ENCODE peak calls at places on chromosome 16, in eight cellular contexts. S is dorsolateral prefrontal cortex, P is colonic mucosa, M is LNCaP clone FGC, O is tibial artery, F is fibroblast of pulmonary artery, B is fibroblast of the aortic adventitia, T is ascending aorta. A is an unnamed sample.

GRCh38 chr16:55437627-55438026 is 41.4 kb upstream of the MMP2 start:
- DNase-seq in S (no peak), M (no peak), O (no peak), F (peak), T (no peak), P (no peak), B (peak), A (no peak)

GRCh38 chr16:54627616-54628015 is 303.0 kb upstream of the IRX5 start:
- DNase-seq in O (no peak), T (no peak), F (peak), S (no peak), B (peak), P (no peak), M (no peak), A (no peak)

GRCh38 chr16:66970775-66971725 is 10.0 kb downstream of the CES3 start:
- DNase-seq in M (no peak), P (no peak), T (no peak), O (no peak), S (no peak), B (peak), F (peak), A (no peak)

GRCh38 chr16:1972490-1972877 is 631 bp downstream of the TBL3 start:
- DNase-seq in S (no peak), T (no peak), M (no peak), B (no peak), P (no peak), O (no peak), F (no peak), A (no peak)

GRCh38 chr16:73037331-73037745 is 10.6 kb downstream of the ZFHX3 start:
- DNase-seq in F (no peak), T (no peak), S (no peak), P (no peak), M (no peak), B (no peak), O (peak), A (no peak)

GRCh38 chr16:54772400-54772799 is 158.3 kb upstream of the IRX5 start:
- DNase-seq in O (no peak), P (no peak), F (no peak), T (no peak), S (no peak), M (no peak), B (no peak), A (no peak)

GRCh38 chr16:50408001-50408400 is 39.2 kb upstream of the BRD7 start:
- DNase-seq in T (no peak), B (no peak), M (no peak), S (no peak), F (no peak), O (no peak), P (no peak), A (no peak)

GRCh38 chr16:30761427-30761927 is 385 bp downstream of the CFAP119 start:
- DNase-seq in S (no peak), O (no peak), M (no peak), T (no peak), P (peak), F (no peak), B (no peak), A (no peak)

GRCh38 chr16:70556063-70556462 is 32.4 kb downstream of the SF3B3 start:
- DNase-seq in O (no peak), P (no peak), M (no peak), F (no peak), S (no peak), B (no peak), T (no peak), A (no peak)

GRCh38 chr16:23979426-23979825 is 143.6 kb downstream of the PRKCB start:
- DNase-seq in B (no peak), T (no peak), M (no peak), S (peak), P (no peak), F (no peak), O (no peak), A (no peak)

GRCh38 chr16:21083729-21084268 is 66.8 kb downstream of the DNAH3 start:
- DNase-seq in T (peak), O (peak), M (no peak), F (peak), P (peak), S (no peak), B (peak), A (no peak)

GRCh38 chr16:68771922-68772681 is 35.0 kb downstream of the CDH1 start:
- DNase-seq in P (no peak), M (no peak), F (no peak), O (no peak), S (no peak), B (no peak), T (no peak), A (no peak)

GRCh38 chr16:79334127-79334526 is 266.4 kb downstream of the MAF start:
- DNase-seq in O (no peak), S (no peak), P (no peak), M (no peak), T (no peak), B (no peak), F (no peak), A (no peak)

GRCh38 chr16:77993586-77993985 is 28.8 kb upstream of the CLEC3A start:
- DNase-seq in O (no peak), T (no peak), M (no peak), S (no peak), F (no peak), B (peak), P (peak), A (no peak)

GRCh38 chr16:11989238-11990160 is 13.0 kb downstream of the SNX29 start:
- DNase-seq in B (no peak), F (no peak), P (no peak), O (no peak), S (peak), T (no peak), M (no peak), A (no peak)

GRCh38 chr16:28497861-28498599 is 3.6 kb downstream of the APOBR start:
- DNase-seq in S (no peak), P (no peak), T (no peak), O (no peak), M (no peak), F (no peak), B (no peak), A (no peak)

GRCh38 chr16:66894948-66895696 is 14.8 kb downstream of the PDP2 start:
- DNase-seq in S (peak), M (no peak), T (peak), P (peak), O (peak), B (peak), F (peak), A (no peak)

GRCh38 chr16:83785455-83785854 is 22.3 kb upstream of the HSBP1 start:
- DNase-seq in P (no peak), M (no peak), T (no peak), B (no peak), O (no peak), S (no peak), F (no peak), A (no peak)

GRCh38 chr16:70644763-70645597 is 1.4 kb upstream of the IL34 start:
- DNase-seq in F (no peak), M (no peak), T (no peak), O (no peak), B (no peak), P (no peak), S (no peak), A (no peak)

GRCh38 chr16:66248096-66248495 is 118.4 kb upstream of the CDH5 start:
- DNase-seq in O (peak), M (no peak), S (peak), F (peak), P (peak), B (peak), T (no peak), A (no peak)

GRCh38 chr16:3651461-3652372 is 2.8 kb upstream of the DNASE1 start:
- DNase-seq in P (no peak), O (peak), B (no peak), T (peak), F (no peak), M (no peak), S (peak), A (no peak)

GRCh38 chr16:15037003-15037402 is 18.9 kb downstream of the NTAN1 start:
- DNase-seq in P (no peak), M (peak), B (no peak), S (no peak), F (no peak), T (no peak), O (no peak), A (no peak)

GRCh38 chr16:50814043-50814442 is 72.2 kb downstream of the CYLD start:
- DNase-seq in T (no peak), P (no peak), S (no peak), O (no peak), M (no peak), B (no peak), F (no peak), A (no peak)

GRCh38 chr16:4091638-4092037 is 24.6 kb downstream of the ADCY9 start:
- DNase-seq in F (no peak), S (no peak), P (no peak), O (no peak), B (no peak), M (no peak), T (no peak), A (no peak)

GRCh38 chr16:67150058-67150832 is 553 bp downstream of the B3GNT9 start:
- DNase-seq in O (peak), B (peak), M (no peak), P (peak), T (no peak), S (no peak), F (peak), A (no peak)

GRCh38 chr16:64121473-64121872 is 1000.4 kb downstream of the CDH11 start:
- DNase-seq in M (no peak), P (no peak), B (no peak), T (no peak), F (no peak), O (no peak), S (no peak), A (peak)

GRCh38 chr16:2487903-2488531 is 13.1 kb downstream of the TBC1D24 start:
- DNase-seq in S (no peak), O (no peak), T (no peak), M (no peak), P (no peak), F (no peak), B (no peak), A (no peak)

GRCh38 chr16:68257251-68257905 is 6.9 kb upstream of the SLC7A6 start:
- DNase-seq in O (no peak), F (no peak), M (no peak), B (no peak), S (peak), P (peak), T (no peak), A (no peak)

GRCh38 chr16:66619534-66620418 is 15.3 kb downstream of the CMTM3 start:
- DNase-seq in F (peak), M (no peak), B (peak), T (no peak), O (no peak), P (no peak), S (no peak), A (no peak)

GRCh38 chr16:67277999-67278772 is 1.1 kb upstream of the PLEKHG4 start:
- DNase-seq in T (peak), M (no peak), S (no peak), P (peak), O (peak), B (peak), F (peak), A (peak)

GRCh38 chr16:65667013-65667578 is 545.2 kb upstream of the CDH11 start:
- DNase-seq in T (no peak), M (no peak), P (no peak), B (peak), O (no peak), F (peak), S (no peak), A (peak)

GRCh38 chr16:79601978-79602609 is 1.6 kb upstream of the MAF start:
- DNase-seq in M (peak), T (peak), P (peak), B (peak), S (peak), F (peak), O (peak), A (no peak)

GRCh38 chr16:1979271-1980025 is 1.8 kb downstream of the NOXO1 start:
- DNase-seq in S (no peak), O (no peak), M (no peak), F (no peak), B (no peak), T (no peak), P (peak), A (no peak)

GRCh38 chr16:23699100-23699499 is 13.9 kb downstream of the ERN2 start:
- DNase-seq in S (no peak), M (no peak), T (no peak), O (no peak), B (no peak), F (no peak), P (peak), A (no peak)

GRCh38 chr16:55512941-55513340 is 4.1 kb downstream of the LPCAT2 start:
- DNase-seq in P (no peak), B (no peak), F (no peak), O (no peak), M (no peak), T (no peak), S (no peak), A (no peak)

GRCh38 chr16:68993885-68994284 is 111.6 kb upstream of the HAS3 start:
- DNase-seq in M (no peak), O (no peak), T (no peak), P (no peak), S (no peak), F (peak), B (peak), A (peak)

DNA sequence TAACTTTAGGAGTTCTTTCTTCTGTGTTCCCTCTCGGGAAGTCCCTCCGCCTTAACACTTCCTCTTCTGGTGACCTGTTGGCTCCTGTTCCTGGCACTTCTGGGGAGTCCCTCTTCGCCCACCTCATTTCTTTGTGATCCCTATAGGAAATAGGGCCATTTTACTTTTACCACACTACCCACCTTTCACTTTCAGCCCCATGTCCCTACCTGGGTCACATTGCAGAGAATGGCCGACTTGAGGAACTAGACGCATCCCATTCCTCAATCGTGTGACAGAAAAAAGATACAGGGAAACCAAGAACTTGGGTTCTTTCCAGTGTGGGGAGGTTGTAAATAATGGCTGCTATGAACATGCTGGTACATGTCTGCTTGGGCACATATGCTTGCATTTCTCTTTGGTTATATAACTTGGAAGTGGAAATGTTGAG is 6.6 kb downstream of the IL21R start:
- DNase-seq in F (no peak), M (no peak), S (no peak), O (no peak), B (no peak), T (no peak), P (no peak), A (no peak)
- H3K4me3 ChIP-seq in F (no peak), M (no peak), S (no peak), O (no peak), B (no peak), T (no peak), P (no peak), A (no peak)

GRCh38 chr16:13839577-13839976 is 80.4 kb upstream of the ERCC4 start:
- DNase-seq in P (no peak), T (no peak), O (no peak), F (no peak), M (no peak), B (no peak), S (no peak), A (no peak)
- TF ChIP-seq CTCF in P (no peak), T (no peak), O (no peak), F (no peak), M (no peak), B (no peak), S (no peak), A (no peak)

GRCh38 chr16:48607056-48607825 is 2.7 kb downstream of the N4BP1 start:
- DNase-seq in S (no peak), F (peak), B (peak), P (peak), O (no peak), M (peak), T (no peak), A (peak)
- H3K4me3 ChIP-seq in S (peak), F (peak), B (peak), P (no peak), O (no peak), M (peak), T (peak), A (no peak)

DNA sequence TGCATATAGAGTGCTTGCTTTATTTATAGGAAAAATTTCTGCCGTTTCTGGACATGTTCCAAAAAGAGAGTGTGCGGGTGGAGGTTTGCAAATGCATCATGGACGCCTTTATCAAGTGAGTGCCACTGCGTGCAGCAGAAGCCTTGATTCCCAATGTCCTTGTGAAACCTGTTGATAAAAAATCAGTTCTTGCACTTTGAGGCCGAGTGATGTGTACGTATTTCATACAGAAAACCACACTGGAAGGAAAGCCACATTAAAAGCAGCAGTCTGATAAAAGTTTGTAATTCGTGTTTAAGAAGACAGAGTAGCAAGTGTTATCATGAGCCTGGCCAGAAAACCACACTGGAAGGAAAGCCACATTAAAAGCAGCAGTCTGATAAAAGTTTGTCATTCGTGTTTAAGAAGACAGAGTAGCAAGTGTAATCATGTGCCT is 78.0 kb downstream of the KNOP1 start:
- DNase-seq in O (no peak), P (no peak), S (no peak), T (no peak), F (no peak), B (no peak), M (no peak), A (no peak)
- TF ChIP-seq CTCF in O (no peak), P (no peak), S (no peak), T (no peak), F (no peak), B (no peak), M (no peak), A (no peak)

GRCh38 chr16:89112377-89113151 is 18.9 kb downstream of the ACSF3 start:
- DNase-seq in S (peak), T (no peak), F (no peak), P (no peak), O (no peak), M (no peak), B (no peak), A (no peak)

GRCh38 chr16:89115216-89115949 is 21.7 kb downstream of the ACSF3 start:
- DNase-seq in M (no peak), O (peak), B (no peak), S (peak), F (peak), P (peak), T (peak), A (no peak)

GRCh38 chr16:89113661-89114060 is 20.0 kb downstream of the ACSF3 start:
- DNase-seq in T (no peak), B (no peak), F (no peak), P (no peak), O (no peak), M (no peak), S (peak), A (no peak)

GRCh38 chr16:89113152-89113547 is 19.5 kb downstream of the ACSF3 start:
- DNase-seq in S (peak), P (no peak), M (no peak), F (no peak), B (no peak), T (no peak), O (no peak), A (no peak)

GRCh38 chr16:89114159-89114981 is 20.7 kb downstream of the ACSF3 start:
- DNase-seq in F (peak), O (no peak), P (no peak), S (peak), B (no peak), M (no peak), T (no peak), A (no peak)
- H3K4me3 ChIP-seq in F (no peak), O (no peak), P (no peak), S (no peak), B (no peak), M (no peak), T (no peak), A (no peak)

DNA sequence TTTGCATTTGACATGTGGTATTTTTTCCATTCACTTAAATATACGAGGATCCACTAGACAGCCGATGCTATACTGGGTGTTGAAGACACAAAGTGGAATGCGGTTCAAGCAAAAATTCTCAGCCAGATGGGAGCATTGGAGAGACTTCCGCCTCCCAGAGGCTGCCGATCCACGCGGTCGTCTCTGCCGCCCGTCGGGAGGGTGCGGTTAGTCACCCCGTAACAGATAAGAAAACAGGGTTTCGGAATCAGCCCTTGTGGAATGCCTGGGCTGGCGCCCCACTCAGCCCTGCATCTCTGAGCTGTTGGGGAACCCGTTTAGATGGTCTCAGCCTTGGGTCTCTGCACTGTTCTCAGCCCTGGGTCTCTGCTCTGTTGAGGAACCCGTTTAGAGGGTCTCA is 7.3 kb downstream of the GSE1 start:
- DNase-seq in T (no peak), M (no peak), S (no peak), B (no peak), O (no peak), F (no peak), P (no peak), A (no peak)
- TF ChIP-seq CTCF in T (no peak), M (no peak), S (no peak), B (no peak), O (no peak), F (no peak), P (no peak), A (no peak)

DNA sequence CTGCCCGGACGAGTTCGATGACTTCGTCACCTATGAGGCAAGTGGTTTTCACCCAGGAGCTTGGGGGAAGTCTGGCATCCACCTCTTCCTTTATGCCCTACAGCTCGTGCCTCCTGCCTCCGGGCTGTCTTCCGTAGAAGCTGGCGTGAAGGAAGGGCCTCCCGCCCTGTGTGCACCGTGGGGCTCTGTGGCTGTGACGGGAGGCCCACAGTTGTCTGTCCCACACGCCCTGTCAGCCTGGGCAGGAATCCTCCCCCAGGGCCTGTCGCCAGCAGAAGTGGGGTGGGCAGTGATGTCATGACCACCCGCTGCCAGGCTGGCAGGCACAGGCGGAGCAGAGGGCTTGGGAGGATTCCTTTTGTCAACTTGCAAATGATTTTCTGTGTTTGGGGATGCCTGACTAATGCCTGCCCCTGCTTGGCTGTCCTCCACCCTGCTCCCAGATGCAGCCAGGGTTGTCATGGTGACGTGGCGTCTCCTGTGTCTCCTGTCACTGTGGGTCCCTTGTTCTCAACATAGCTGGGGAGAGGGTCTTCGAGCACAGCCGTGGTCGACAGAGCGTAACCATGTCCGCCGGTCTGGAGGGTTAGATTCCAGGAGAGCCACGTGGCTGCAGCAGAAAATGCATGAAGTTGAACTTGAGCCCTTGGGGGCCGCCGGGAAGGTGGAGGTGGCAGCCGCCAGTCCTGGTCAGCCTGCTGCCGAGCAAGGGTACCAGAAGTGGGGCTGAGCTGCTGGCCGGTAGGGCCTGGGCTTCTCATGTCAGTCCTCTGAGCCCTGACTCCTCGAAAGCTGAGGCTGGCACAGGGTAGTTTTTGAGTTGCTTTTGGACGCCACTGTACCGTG is 46.1 kb downstream of the RAB11FIP3 start:
- DNase-seq in O (no peak), M (no peak), S (peak), P (no peak), B (no peak), T (no peak), F (no peak), A (peak)
- H3K4me3 ChIP-seq in O (no peak), M (no peak), S (peak), P (no peak), B (no peak), T (no peak), F (no peak), A (no peak)

A was measured in AG04449.